ENCODE peak calls at places on chromosome X, in nine cellular contexts. One of them, this sample, is unnamed.

GRCh38 chrX:41209853-41210252 is 124.1 kb upstream of the DDX3X start:
- DNase-seq in SW480: no peak
- DNase-seq in left lobe of liver: no peak
- DNase-seq in left ventricle myocardium inferior: no peak
- DNase-seq in ovary: no peak
- DNase-seq in GM06990: no peak
- DNase-seq in kidney: no peak
- DNase-seq in kidney tubule cell: no peak
- DNase-seq in iris pigment epithelial cell: no peak
- DNase-seq in this sample: no peak

GRCh38 chrX:68714856-68715255 is 67.4 kb downstream of the STARD8 start:
- DNase-seq in SW480: no peak
- DNase-seq in left lobe of liver: no peak
- DNase-seq in left ventricle myocardium inferior: no peak
- DNase-seq in ovary: no peak
- DNase-seq in GM06990: no peak
- DNase-seq in kidney: no peak
- DNase-seq in kidney tubule cell: no peak
- DNase-seq in iris pigment epithelial cell: no peak
- DNase-seq in this sample: no peak

GRCh38 chrX:42093756-42094155 is 170.4 kb upstream of the CASK start:
- DNase-seq in SW480: no peak
- DNase-seq in left lobe of liver: no peak
- DNase-seq in left ventricle myocardium inferior: no peak
- DNase-seq in ovary: no peak
- DNase-seq in GM06990: peak
- DNase-seq in kidney: no peak
- DNase-seq in kidney tubule cell: peak
- DNase-seq in iris pigment epithelial cell: peak
- DNase-seq in this sample: peak

GRCh38 chrX:20515841-20516461 is 249.2 kb upstream of the RPS6KA3 start:
- DNase-seq in SW480: peak
- DNase-seq in left lobe of liver: no peak
- DNase-seq in left ventricle myocardium inferior: no peak
- DNase-seq in ovary: no peak
- DNase-seq in GM06990: peak
- DNase-seq in kidney: no peak
- DNase-seq in kidney tubule cell: peak
- DNase-seq in iris pigment epithelial cell: peak
- DNase-seq in this sample: peak

GRCh38 chrX:118730500-118731247 is 3.3 kb downstream of the IL13RA1 start:
- DNase-seq in SW480: no peak
- DNase-seq in left lobe of liver: no peak
- DNase-seq in left ventricle myocardium inferior: no peak
- DNase-seq in ovary: no peak
- DNase-seq in GM06990: no peak
- DNase-seq in kidney: no peak
- DNase-seq in kidney tubule cell: peak
- DNase-seq in iris pigment epithelial cell: peak
- DNase-seq in this sample: no peak

GRCh38 chrX:56729152-56729557 is at the start of gene NBDY:
- DNase-seq in SW480: peak
- DNase-seq in left lobe of liver: peak
- DNase-seq in left ventricle myocardium inferior: peak
- DNase-seq in ovary: peak
- DNase-seq in GM06990: peak
- DNase-seq in kidney: peak
- DNase-seq in kidney tubule cell: peak
- DNase-seq in iris pigment epithelial cell: peak
- DNase-seq in this sample: peak

GRCh38 chrX:151896734-151897474 is 15.8 kb upstream of the MAGEA4 start:
- DNase-seq in SW480: peak
- DNase-seq in left lobe of liver: no peak
- DNase-seq in left ventricle myocardium inferior: no peak
- DNase-seq in ovary: no peak
- DNase-seq in GM06990: no peak
- DNase-seq in kidney: no peak
- DNase-seq in kidney tubule cell: no peak
- DNase-seq in iris pigment epithelial cell: peak
- DNase-seq in this sample: no peak

GRCh38 chrX:149145845-149146285 is 359.2 kb downstream of the IDS start:
- DNase-seq in SW480: no peak
- DNase-seq in left lobe of liver: no peak
- DNase-seq in left ventricle myocardium inferior: no peak
- DNase-seq in ovary: no peak
- DNase-seq in GM06990: no peak
- DNase-seq in kidney: no peak
- DNase-seq in kidney tubule cell: no peak
- DNase-seq in iris pigment epithelial cell: no peak
- DNase-seq in this sample: no peak

GRCh38 chrX:7019555-7019954 is 128.0 kb upstream of the STS start:
- DNase-seq in SW480: no peak
- DNase-seq in left lobe of liver: no peak
- DNase-seq in left ventricle myocardium inferior: no peak
- DNase-seq in ovary: no peak
- DNase-seq in GM06990: no peak
- DNase-seq in kidney: no peak
- DNase-seq in kidney tubule cell: no peak
- DNase-seq in iris pigment epithelial cell: peak
- DNase-seq in this sample: no peak

GRCh38 chrX:153900806-153901752 is 3.4 kb upstream of the AVPR2 start:
- DNase-seq in SW480: peak
- DNase-seq in left lobe of liver: no peak
- DNase-seq in left ventricle myocardium inferior: peak
- DNase-seq in ovary: no peak
- DNase-seq in GM06990: peak
- DNase-seq in kidney: no peak
- DNase-seq in kidney tubule cell: peak
- DNase-seq in iris pigment epithelial cell: peak
- DNase-seq in this sample: peak

GRCh38 chrX:110755611-110756010 is 40.0 kb downstream of the CHRDL1 start:
- DNase-seq in SW480: no peak
- DNase-seq in left lobe of liver: no peak
- DNase-seq in left ventricle myocardium inferior: no peak
- DNase-seq in ovary: no peak
- DNase-seq in GM06990: no peak
- DNase-seq in kidney: no peak
- DNase-seq in kidney tubule cell: peak
- DNase-seq in iris pigment epithelial cell: peak
- DNase-seq in this sample: peak

GRCh38 chrX:74383611-74384010 is 37.7 kb upstream of the SLC16A2 start:
- DNase-seq in SW480: peak
- DNase-seq in left lobe of liver: peak
- DNase-seq in left ventricle myocardium inferior: no peak
- DNase-seq in ovary: peak
- DNase-seq in GM06990: no peak
- DNase-seq in kidney: no peak
- DNase-seq in kidney tubule cell: peak
- DNase-seq in iris pigment epithelial cell: peak
- DNase-seq in this sample: peak

GRCh38 chrX:37825225-37825842 is 22.0 kb downstream of the DYNLT3 start:
- DNase-seq in SW480: peak
- DNase-seq in left lobe of liver: peak
- DNase-seq in left ventricle myocardium inferior: no peak
- DNase-seq in ovary: peak
- DNase-seq in GM06990: no peak
- DNase-seq in kidney: no peak
- DNase-seq in kidney tubule cell: peak
- DNase-seq in iris pigment epithelial cell: peak
- DNase-seq in this sample: peak

GRCh38 chrX:20352935-20353336 is 86.2 kb upstream of the RPS6KA3 start:
- DNase-seq in SW480: no peak
- DNase-seq in left lobe of liver: no peak
- DNase-seq in left ventricle myocardium inferior: no peak
- DNase-seq in ovary: no peak
- DNase-seq in GM06990: peak
- DNase-seq in kidney: no peak
- DNase-seq in kidney tubule cell: no peak
- DNase-seq in iris pigment epithelial cell: no peak
- DNase-seq in this sample: no peak

GRCh38 chrX:100980608-100981497 is 11.3 kb downstream of the ARL13A start:
- DNase-seq in SW480: no peak
- DNase-seq in left lobe of liver: no peak
- DNase-seq in left ventricle myocardium inferior: no peak
- DNase-seq in ovary: no peak
- DNase-seq in GM06990: no peak
- DNase-seq in kidney: peak
- DNase-seq in kidney tubule cell: peak
- DNase-seq in iris pigment epithelial cell: peak
- DNase-seq in this sample: peak

GRCh38 chrX:55731826-55732225 is 14.3 kb downstream of the RRAGB start:
- DNase-seq in SW480: no peak
- DNase-seq in left lobe of liver: no peak
- DNase-seq in left ventricle myocardium inferior: no peak
- DNase-seq in ovary: no peak
- DNase-seq in GM06990: no peak
- DNase-seq in kidney: no peak
- DNase-seq in kidney tubule cell: no peak
- DNase-seq in iris pigment epithelial cell: peak
- DNase-seq in this sample: no peak

GRCh38 chrX:24173115-24173847 is 23.8 kb downstream of the ZFX start:
- DNase-seq in SW480: no peak
- DNase-seq in left lobe of liver: no peak
- DNase-seq in left ventricle myocardium inferior: no peak
- DNase-seq in ovary: no peak
- DNase-seq in GM06990: no peak
- DNase-seq in kidney: no peak
- DNase-seq in kidney tubule cell: no peak
- DNase-seq in iris pigment epithelial cell: no peak
- DNase-seq in this sample: no peak

GRCh38 chrX:44459501-44459900 is 83.2 kb downstream of the FUNDC1 start:
- DNase-seq in SW480: peak
- DNase-seq in left lobe of liver: no peak
- DNase-seq in left ventricle myocardium inferior: no peak
- DNase-seq in ovary: no peak
- DNase-seq in GM06990: no peak
- DNase-seq in kidney: no peak
- DNase-seq in kidney tubule cell: peak
- DNase-seq in iris pigment epithelial cell: no peak
- DNase-seq in this sample: no peak

GRCh38 chrX:20521245-20521644 is 254.5 kb upstream of the RPS6KA3 start:
- DNase-seq in SW480: no peak
- DNase-seq in left lobe of liver: no peak
- DNase-seq in left ventricle myocardium inferior: no peak
- DNase-seq in ovary: no peak
- DNase-seq in GM06990: no peak
- DNase-seq in kidney: no peak
- DNase-seq in kidney tubule cell: peak
- DNase-seq in iris pigment epithelial cell: peak
- DNase-seq in this sample: no peak

GRCh38 chrX:137479394-137479793 is 86.5 kb upstream of the ZIC3 start:
- DNase-seq in SW480: no peak
- DNase-seq in left lobe of liver: no peak
- DNase-seq in left ventricle myocardium inferior: no peak
- DNase-seq in ovary: no peak
- DNase-seq in GM06990: no peak
- DNase-seq in kidney: no peak
- DNase-seq in kidney tubule cell: no peak
- DNase-seq in iris pigment epithelial cell: no peak
- DNase-seq in this sample: no peak

GRCh38 chrX:53445977-53446376 is 11.8 kb upstream of the HSD17B10 start:
- DNase-seq in SW480: peak
- DNase-seq in left lobe of liver: peak
- DNase-seq in left ventricle myocardium inferior: no peak
- DNase-seq in ovary: no peak
- DNase-seq in GM06990: no peak
- DNase-seq in kidney: no peak
- DNase-seq in kidney tubule cell: peak
- DNase-seq in iris pigment epithelial cell: peak
- DNase-seq in this sample: no peak

GRCh38 chrX:23854945-23855344 is 52.8 kb downstream of the APOO start:
- DNase-seq in SW480: no peak
- DNase-seq in left lobe of liver: no peak
- DNase-seq in left ventricle myocardium inferior: no peak
- DNase-seq in ovary: no peak
- DNase-seq in GM06990: no peak
- DNase-seq in kidney: no peak
- DNase-seq in kidney tubule cell: no peak
- DNase-seq in iris pigment epithelial cell: peak
- DNase-seq in this sample: no peak

GRCh38 chrX:150899191-150899757 is 806 bp upstream of the CD99L2 start:
- DNase-seq in SW480: peak
- DNase-seq in left lobe of liver: peak
- DNase-seq in left ventricle myocardium inferior: peak
- DNase-seq in ovary: peak
- DNase-seq in GM06990: peak
- DNase-seq in kidney: peak
- DNase-seq in kidney tubule cell: peak
- DNase-seq in iris pigment epithelial cell: peak
- DNase-seq in this sample: peak

GRCh38 chrX:131763674-131764073 is 219.8 kb downstream of the OR13H1 start:
- DNase-seq in SW480: no peak
- DNase-seq in left lobe of liver: no peak
- DNase-seq in left ventricle myocardium inferior: no peak
- DNase-seq in ovary: peak
- DNase-seq in GM06990: peak
- DNase-seq in kidney: no peak
- DNase-seq in kidney tubule cell: peak
- DNase-seq in iris pigment epithelial cell: peak
- DNase-seq in this sample: no peak

GRCh38 chrX:148380614-148381561 is 119.5 kb upstream of the AFF2 start:
- DNase-seq in SW480: peak
- DNase-seq in left lobe of liver: no peak
- DNase-seq in left ventricle myocardium inferior: no peak
- DNase-seq in ovary: no peak
- DNase-seq in GM06990: peak
- DNase-seq in kidney: no peak
- DNase-seq in kidney tubule cell: peak
- DNase-seq in iris pigment epithelial cell: no peak
- DNase-seq in this sample: peak

GRCh38 chrX:106247162-106247561 is 79.1 kb downstream of the PWWP3B start:
- DNase-seq in SW480: no peak
- DNase-seq in left lobe of liver: no peak
- DNase-seq in left ventricle myocardium inferior: no peak
- DNase-seq in ovary: no peak
- DNase-seq in GM06990: no peak
- DNase-seq in kidney: no peak
- DNase-seq in kidney tubule cell: peak
- DNase-seq in iris pigment epithelial cell: peak
- DNase-seq in this sample: no peak

GRCh38 chrX:140507982-140508305 is 3.1 kb upstream of the SOX3 start:
- DNase-seq in SW480: no peak
- DNase-seq in left lobe of liver: no peak
- DNase-seq in left ventricle myocardium inferior: no peak
- DNase-seq in ovary: no peak
- DNase-seq in GM06990: no peak
- DNase-seq in kidney: no peak
- DNase-seq in kidney tubule cell: no peak
- DNase-seq in iris pigment epithelial cell: no peak
- DNase-seq in this sample: no peak

GRCh38 chrX:15384304-15384703 is at the start of gene VEGFD:
- DNase-seq in SW480: peak
- DNase-seq in left lobe of liver: peak
- DNase-seq in left ventricle myocardium inferior: no peak
- DNase-seq in ovary: no peak
- DNase-seq in GM06990: no peak
- DNase-seq in kidney: no peak
- DNase-seq in kidney tubule cell: no peak
- DNase-seq in iris pigment epithelial cell: peak
- DNase-seq in this sample: no peak

GRCh38 chrX:100647095-100647494 is 3.1 kb downstream of the SRPX2 start:
- DNase-seq in SW480: no peak
- DNase-seq in left lobe of liver: no peak
- DNase-seq in left ventricle myocardium inferior: no peak
- DNase-seq in ovary: peak
- DNase-seq in GM06990: no peak
- DNase-seq in kidney: no peak
- DNase-seq in kidney tubule cell: no peak
- DNase-seq in iris pigment epithelial cell: peak
- DNase-seq in this sample: no peak